ENCODE peak calls at places on chromosomes 6 and 20, in eight cellular contexts. R is neural crest cell; J is HCEC 1CT; B is Kasumi-1; G is RPMI7951; H is ELF-1; P is DMS153; Y is activated T-cell treated with anti-CD3 and anti-CD28 coated beads, Interleukin-2, amount 50 U/mL, for 72 hours. Z is an unnamed sample.

GRCh38 chr6:108238321-108238720 is 22.5 kb downstream of the SNX3 start:
- DNase-seq in B (no peak), G (no peak), Y (no peak), P (no peak), R (no peak), H (no peak), J (no peak), Z (no peak)

GRCh38 chr6:112021911-112022310 is 32.0 kb upstream of the CCN6 start:
- DNase-seq in Y (no peak), R (no peak), P (no peak), J (no peak), B (no peak), G (no peak), H (no peak), Z (no peak)

GRCh38 chr6:132816665-132817064 is 2.3 kb downstream of the RPS12 start:
- DNase-seq in H (no peak), P (no peak), B (no peak), R (no peak), Y (no peak), J (no peak), G (no peak), Z (no peak)

GRCh38 chr20:51402201-51402600 is 140.3 kb downstream of the NFATC2 start:
- DNase-seq in J (no peak), Y (peak; percentile 44), B (peak; percentile 43), R (no peak), G (peak; percentile 53), P (peak; percentile 9), H (no peak), Z (no peak)

GRCh38 chr20:15278041-15278440 is 940.6 kb upstream of the FLRT3 start:
- DNase-seq in B (no peak), G (no peak), Y (no peak), J (no peak), H (no peak), P (no peak), R (no peak), Z (no peak)

GRCh38 chr6:39224058-39224457 is 5.2 kb downstream of the KCNK5 start:
- DNase-seq in R (no peak), P (no peak), Y (no peak), G (no peak), H (no peak), J (no peak), B (no peak), Z (no peak)

GRCh38 chr20:51800132-51800721 is 2.1 kb downstream of the SALL4 start:
- DNase-seq in P (peak; percentile 55), H (peak; percentile 95), R (peak; percentile 92), J (no peak), Y (peak; percentile 78), G (peak; percentile 46), B (no peak), Z (peak; percentile 96)

GRCh38 chr6:159421586-159421985 is 252.4 kb downstream of the FNDC1 start:
- DNase-seq in J (no peak), G (no peak), Y (no peak), H (no peak), P (no peak), R (no peak), B (no peak), Z (no peak)

GRCh38 chr20:57060407-57061057 is 205.9 kb downstream of the BMP7 start:
- DNase-seq in J (no peak), R (no peak), P (no peak), G (peak; percentile 50), Y (no peak), B (no peak), H (no peak), Z (no peak)

GRCh38 chr20:63176035-63176434 is 39.9 kb downstream of the YTHDF1 start:
- DNase-seq in Y (no peak), B (no peak), G (no peak), J (no peak), P (no peak), R (peak; percentile 36), H (no peak), Z (peak; percentile 69)

GRCh38 chr6:36788768-36789167 is 50.5 kb downstream of the CPNE5 start:
- DNase-seq in J (no peak), Y (no peak), H (no peak), P (no peak), R (no peak), G (peak; percentile 51), B (no peak), Z (no peak)

GRCh38 chr6:99790679-99791078 is 184.0 kb downstream of the PRDM13 start:
- DNase-seq in P (no peak), R (no peak), B (peak; percentile 41), J (no peak), G (no peak), Y (no peak), H (no peak), Z (no peak)

GRCh38 chr6:26387565-26387964 is 4.7 kb downstream of the BTN2A2 start:
- DNase-seq in P (no peak), J (no peak), B (no peak), H (no peak), R (no peak), Y (no peak), G (no peak), Z (no peak)

GRCh38 chr6:164842085-164842484 is 467.3 kb downstream of the C6orf118 start:
- DNase-seq in P (no peak), B (no peak), Y (no peak), G (no peak), H (no peak), R (no peak), J (no peak), Z (no peak)

GRCh38 chr6:151765444-151765886 is 42.0 kb upstream of the ESR1 start:
- DNase-seq in H (peak; percentile 28), G (peak; percentile 63), P (peak; percentile 20), R (peak; percentile 46), Y (peak; percentile 39), J (peak; percentile 67), B (peak; percentile 88), Z (peak; percentile 50)

GRCh38 chr6:17987576-17988421 is at the start of gene KIF13A:
- DNase-seq in R (peak; percentile 50), B (peak; percentile 9), Y (peak; percentile 74), J (peak; percentile 66), G (peak; percentile 76), H (peak; percentile 61), P (peak; percentile 50), Z (peak; percentile 77)

Z was measured in ecto neural progenitor cell.